ENCODE peak calls at places on chromosomes 12 and 14, in four cellular contexts. I, Z, W and S are unnamed samples.

GRCh38 chr12:9750276-9751203 is 10.2 kb downstream of the CD69 start:
- DNase-seq in Z (no peak), W (peak), I (peak), S (peak)

GRCh38 chr12:4134833-4135597 is 138.5 kb upstream of the CCND2 start:
- DNase-seq in I (no peak), Z (peak), W (no peak), S (no peak)

GRCh38 chr12:115953031-115953430 is 324.5 kb downstream of the MED13L start:
- DNase-seq in W (no peak), Z (no peak), I (no peak), S (no peak)

GRCh38 chr12:93793983-93794382 is 116.8 kb downstream of the CRADD start:
- DNase-seq in I (peak), Z (no peak), W (no peak), S (no peak)

GRCh38 chr12:90501412-90501811 is 453.6 kb downstream of the CCER1 start:
- DNase-seq in I (no peak), Z (no peak), W (no peak), S (no peak)

GRCh38 chr12:54658306-54659264 is 10.4 kb upstream of the DCD start:
- DNase-seq in Z (peak), W (peak), I (peak), S (peak)

GRCh38 chr12:62787606-62788005 is 147.3 kb downstream of the PPM1H start:
- DNase-seq in Z (no peak), W (no peak), I (no peak), S (no peak)

GRCh38 chr12:76919388-76920181 is 40.8 kb upstream of the CSRP2 start:
- DNase-seq in I (no peak), W (no peak), Z (no peak), S (no peak)

GRCh38 chr12:106585237-106585834 is 2.5 kb downstream of the RFX4 start:
- DNase-seq in I (no peak), Z (peak), W (peak), S (peak)

GRCh38 chr14:54211562-54212308 is 185.1 kb upstream of the CDKN3 start:
- DNase-seq in W (no peak), I (peak), Z (no peak), S (peak)

GRCh38 chr12:12645485-12645884 is 33.8 kb downstream of the CREBL2 start:
- DNase-seq in Z (no peak), I (peak), W (no peak), S (peak)